ENCODE peak calls at places on chromosome 21, in four cellular contexts. D, M, Z and F are unnamed samples.
A peak's percentile ranks its signal among the peaks of the same experiment; 100 is the strongest.

GRCh38 chr21:41112740-41113692 is 54.9 kb upstream of the BACE2 start:
- DNase-seq in M (no peak), D (no peak), Z (no peak), F (no peak)

GRCh38 chr21:34801519-34802132 is 132.8 kb downstream of the CLIC6 start:
- DNase-seq in Z (peak; percentile 21), M (no peak), D (peak; percentile 28), F (no peak)

GRCh38 chr21:40386301-40386911 is 460.6 kb downstream of the DSCAM start:
- DNase-seq in Z (peak; percentile 36), M (no peak), D (no peak), F (no peak)

GRCh38 chr21:17139696-17140095 is 373.1 kb upstream of the CXADR start:
- DNase-seq in M (no peak), D (no peak), Z (no peak), F (no peak)

GRCh38 chr21:31957631-31958030 is 84.8 kb downstream of the HUNK start:
- DNase-seq in Z (no peak), D (no peak), M (no peak), F (no peak)

GRCh38 chr21:41290106-41290799 is 26.3 kb upstream of the FAM3B start:
- DNase-seq in D (no peak), M (no peak), Z (no peak), F (no peak)

GRCh38 chr21:33071878-33072306 is 2.0 kb downstream of the OLIG1 start:
- DNase-seq in M (no peak), D (no peak), Z (no peak), F (no peak)

GRCh38 chr21:35943752-35944151 is 116.6 kb downstream of the SETD4 start:
- DNase-seq in Z (no peak), D (no peak), M (no peak), F (no peak)

GRCh38 chr21:20647603-20648002 is 350.6 kb upstream of the NCAM2 start:
- DNase-seq in M (no peak), D (no peak), Z (no peak), F (no peak)

GRCh38 chr21:23223882-23224281 is 2225.7 kb downstream of the NCAM2 start:
- DNase-seq in Z (no peak), D (no peak), M (no peak), F (no peak)

GRCh38 chr21:33663241-33663640 is 20.9 kb downstream of the ITSN1 start:
- DNase-seq in Z (no peak), M (no peak), D (no peak), F (no peak)

GRCh38 chr21:31576428-31576827 is 83.1 kb upstream of the SOD1 start:
- DNase-seq in D (no peak), M (no peak), Z (no peak), F (no peak)

GRCh38 chr21:17848228-17848627 is 29.1 kb upstream of the C21orf91 start:
- DNase-seq in M (no peak), D (peak; percentile 13), Z (peak; percentile 17), F (peak; percentile 10)

GRCh38 chr21:27462786-27463185 is 495.9 kb upstream of the ADAMTS5 start:
- DNase-seq in M (no peak), D (no peak), Z (no peak), F (no peak)

GRCh38 chr21:31509108-31510017 is 150.1 kb upstream of the SOD1 start:
- DNase-seq in D (peak; percentile 22), Z (peak; percentile 78), M (peak; percentile 18), F (peak; percentile 23)

GRCh38 chr21:29386803-29387202 is 88.1 kb downstream of the BACH1 start:
- DNase-seq in Z (no peak), D (no peak), M (no peak), F (no peak)

GRCh38 chr21:35191128-35191527 is 142.0 kb upstream of the RUNX1 start:
- DNase-seq in D (no peak), M (no peak), Z (no peak), F (no peak)

GRCh38 chr21:18499761-18500376 is 96.3 kb upstream of the TMPRSS15 start:
- DNase-seq in D (no peak), M (peak; percentile 21), Z (peak; percentile 64), F (no peak)

GRCh38 chr21:32508558-32508957 is 76.8 kb downstream of the TCP10L start:
- DNase-seq in Z (no peak), D (no peak), M (no peak), F (no peak)

GRCh38 chr21:21232320-21232719 is 234.1 kb downstream of the NCAM2 start:
- DNase-seq in M (no peak), Z (peak; percentile 30), D (no peak), F (no peak)

GRCh38 chr21:41846033-41846317 is 33.2 kb downstream of the PRDM15 start:
- DNase-seq in M (no peak), D (no peak), Z (no peak), F (no peak)

GRCh38 chr21:26070121-26070520 is 100.4 kb downstream of the APP start:
- DNase-seq in M (no peak), Z (no peak), D (no peak), F (no peak)

GRCh38 chr21:33032434-33033047 is 6.8 kb downstream of the OLIG2 start:
- DNase-seq in M (no peak), D (no peak), Z (no peak), F (no peak)

GRCh38 chr21:37071561-37072238 is 1.2 kb downstream of the PIGP start:
- DNase-seq in M (no peak), Z (peak; percentile 55), D (no peak), F (no peak)
- TF ChIP-seq POLR2A in M (peak; percentile 38), Z (no peak), D (no peak), F (no peak)

GRCh38 chr21:15222711-15223110 is 157.9 kb upstream of the NRIP1 start:
- DNase-seq in Z (no peak), D (no peak), M (no peak), F (no peak)
- TF ChIP-seq TAF1 in Z (no peak), D (no peak), M (no peak), F (no peak)

DNA sequence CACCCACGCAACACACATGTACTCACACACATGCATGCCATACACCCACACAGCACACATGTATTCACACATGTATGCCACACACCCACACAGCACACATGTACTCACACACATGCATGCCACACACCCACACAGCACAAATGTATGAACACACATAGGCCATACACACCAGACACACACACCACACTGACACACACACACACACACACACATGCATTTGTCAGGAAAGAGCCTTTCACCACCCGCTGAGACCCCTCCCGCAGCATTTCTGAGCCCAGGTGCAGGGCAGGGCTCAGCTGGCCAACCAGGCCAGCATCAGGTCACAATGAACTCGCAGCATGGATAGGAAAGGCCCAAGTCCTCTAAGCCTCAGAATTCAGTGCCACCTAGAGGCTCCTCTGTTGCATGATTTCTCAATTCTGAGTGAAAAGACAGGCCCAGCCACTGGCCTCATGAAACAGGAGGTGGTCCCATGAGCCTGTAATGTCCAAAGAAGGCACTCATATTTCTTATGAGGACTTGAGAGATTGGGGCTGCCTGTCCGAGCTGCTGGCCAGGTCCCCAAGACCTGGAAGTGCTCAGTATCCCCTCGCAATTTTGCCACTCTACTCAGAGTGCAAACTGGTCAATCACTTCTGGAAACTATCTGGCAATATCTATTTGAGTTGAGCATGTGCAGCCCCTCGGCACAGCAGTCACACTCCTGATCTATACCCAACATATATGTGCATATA is 57.3 kb downstream of the PSMG1 start:
- DNase-seq in Z (peak; percentile 56), M (peak; percentile 80), D (no peak), F (no peak)
- TF ChIP-seq POLR2AphosphoS5 in Z (no peak), M (no peak), D (no peak), F (no peak)

DNA sequence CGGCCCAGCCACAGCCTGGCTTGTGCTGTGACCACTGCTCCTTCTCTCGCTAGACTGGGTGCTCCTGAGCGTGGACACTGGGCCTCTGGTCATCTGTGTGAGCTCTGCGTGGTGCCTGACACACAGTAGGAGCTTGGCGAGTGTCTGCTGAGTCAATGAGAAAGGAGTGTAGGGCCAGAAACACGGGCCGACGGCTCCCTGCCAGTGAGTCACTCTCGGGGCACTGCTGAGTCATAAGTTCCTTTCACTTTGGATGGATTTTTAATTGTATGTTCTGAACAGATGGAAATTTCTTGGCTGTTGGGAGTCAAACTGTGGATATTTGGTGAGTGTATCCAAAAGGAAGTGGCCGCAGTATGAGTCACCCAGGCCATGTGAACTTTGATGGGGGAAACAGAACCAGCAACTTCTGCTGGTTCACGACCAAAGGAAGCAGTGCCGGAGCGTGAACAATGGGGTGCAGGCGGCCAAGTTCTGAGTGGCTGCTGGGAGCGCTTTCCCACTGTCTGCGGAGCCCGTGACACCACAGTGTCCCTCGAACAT is 41.0 kb upstream of the COL18A1 start:
- DNase-seq in M (peak; percentile 82), Z (peak; percentile 78), D (peak; percentile 64), F (peak; percentile 62)
- TF ChIP-seq POLR2A in M (no peak), Z (no peak), D (no peak), F (no peak)

GRCh38 chr21:43191521-43191920 is 22.7 kb downstream of the CRYAA start:
- DNase-seq in M (no peak), Z (no peak), D (no peak), F (no peak)
- TF ChIP-seq TAF1 in M (no peak), Z (no peak), D (no peak), F (no peak)

GRCh38 chr21:37006243-37006520 is 320 bp upstream of the RIPPLY3 start:
- DNase-seq in M (no peak), Z (no peak), D (no peak), F (no peak)

GRCh38 chr21:37005548-37006242 is 807 bp upstream of the RIPPLY3 start:
- DNase-seq in D (no peak), M (no peak), Z (no peak), F (no peak)

GRCh38 chr21:37006521-37007291 is at the start of gene RIPPLY3:
- DNase-seq in Z (no peak), D (peak; percentile 42), M (no peak), F (no peak)

GRCh38 chr21:37008705-37009104 is 2.2 kb downstream of the RIPPLY3 start:
- DNase-seq in M (no peak), Z (no peak), D (no peak), F (no peak)

DNA sequence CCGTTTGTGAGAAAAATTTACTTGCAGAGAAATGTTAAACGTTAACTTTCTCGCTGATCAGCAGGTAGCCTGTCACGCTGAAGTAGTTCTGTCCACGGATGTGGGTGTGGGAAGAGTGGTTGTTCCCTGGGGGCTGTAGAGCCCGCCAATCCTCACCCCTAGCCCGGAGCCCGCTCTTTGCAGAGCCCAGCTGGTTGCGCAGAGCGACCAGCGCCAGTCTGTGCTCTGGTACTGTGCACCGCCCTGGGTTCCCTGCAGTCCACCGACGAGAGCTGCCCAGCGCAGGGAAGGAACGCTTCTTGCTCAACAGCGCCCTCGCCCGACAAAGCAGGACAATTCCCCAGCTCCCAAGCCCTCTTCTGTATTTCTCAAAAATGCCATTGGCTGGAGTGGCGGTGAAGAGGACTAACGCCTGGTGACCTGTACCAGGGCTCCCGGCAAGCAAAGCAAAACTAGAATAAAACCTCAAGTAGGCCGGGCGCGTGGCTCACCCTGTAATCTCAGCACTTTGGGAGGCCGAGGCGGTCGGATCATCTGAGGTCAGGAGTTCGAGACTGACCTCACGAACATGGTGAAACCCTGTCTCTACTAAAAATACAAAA is 3.3 kb downstream of the RIPPLY3 start:
- DNase-seq in Z (peak; percentile 93), D (peak; percentile 69), M (peak; percentile 83), F (peak; percentile 72)
- TF ChIP-seq POLR2AphosphoS5 in Z (no peak), D (no peak), M (no peak), F (no peak)